ENCODE peak calls at places on chromosomes 4 and X, in four cellular contexts. D is MM.1S, P is IMR-90, N is fibroblast of lung. U is an unnamed sample.

GRCh38 chr4:181061787-181062186 is 1181.4 kb upstream of the TENM3 start:
- DNase-seq in D (no peak), P (no peak), N (no peak), U (no peak)

GRCh38 chr4:44425614-44426208 is 22.9 kb downstream of the KCTD8 start:
- DNase-seq in D (no peak), P (peak; percentile 2), N (peak; percentile 23), U (no peak)

GRCh38 chrX:132956421-132957210 is 1.8 kb downstream of the HS6ST2 start:
- DNase-seq in D (no peak), P (no peak), N (no peak), U (no peak)

GRCh38 chr4:72709475-72709874 is 140.5 kb upstream of the ADAMTS3 start:
- DNase-seq in D (no peak), P (no peak), N (no peak), U (no peak)

GRCh38 chrX:3638280-3638873 is 75.1 kb downstream of the PRKX start:
- DNase-seq in D (peak; percentile 23), P (peak; percentile 48), N (peak; percentile 26), U (peak; percentile 39)

GRCh38 chr4:184056877-184057276 is 151.8 kb downstream of the STOX2 start:
- DNase-seq in D (no peak), P (no peak), N (no peak), U (no peak)

GRCh38 chr4:151260526-151260925 is 16.4 kb upstream of the PRSS48 start:
- DNase-seq in D (no peak), P (no peak), N (peak; percentile 69), U (no peak)

GRCh38 chr4:95219109-95219508 is 329.7 kb downstream of the UNC5C start:
- DNase-seq in D (no peak), P (peak; percentile 89), N (peak; percentile 96), U (no peak)

GRCh38 chr4:6773616-6774540 is 8.6 kb upstream of the KIAA0232 start:
- DNase-seq in D (no peak), P (no peak), N (no peak), U (no peak)

GRCh38 chrX:151225843-151226242 is 49.5 kb downstream of the GPR50 start:
- DNase-seq in D (no peak), P (no peak), N (no peak), U (no peak)

GRCh38 chrX:151226941-151227340 is 50.6 kb downstream of the GPR50 start:
- DNase-seq in D (no peak), P (no peak), N (no peak), U (no peak)

GRCh38 chrX:151228935-151229334 is 52.6 kb downstream of the GPR50 start:
- DNase-seq in D (no peak), P (no peak), N (no peak), U (no peak)

DNA sequence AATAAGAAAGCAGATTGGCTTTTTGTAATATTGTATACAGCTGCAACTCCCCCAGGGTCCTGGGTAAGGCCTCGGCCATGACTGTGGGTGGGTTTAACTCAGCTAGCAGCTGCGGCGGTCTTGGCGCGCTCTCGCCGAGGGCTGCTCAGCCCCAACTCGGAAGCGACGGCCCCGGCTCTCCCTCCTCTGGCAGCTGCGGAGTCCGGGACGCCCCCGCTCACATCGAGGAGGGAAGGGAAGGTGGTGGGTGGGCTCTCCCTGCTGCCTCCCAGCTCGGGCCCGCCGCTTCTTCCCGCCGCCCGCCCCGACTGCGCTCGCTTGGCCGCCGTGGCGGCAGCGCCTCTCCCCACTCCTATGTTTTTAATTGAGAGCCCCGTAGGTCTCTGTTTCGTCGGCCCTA is 51.3 kb downstream of the GPR50 start:
- DNase-seq in D (no peak), P (no peak), N (no peak), U (no peak)
- H3K4me3 ChIP-seq in D (no peak overlapping the region), P (no peak overlapping the region), N (no peak overlapping the region), U (no peak overlapping the region)

GRCh38 chr4:121270384-121270783 is 106.3 kb upstream of the TNIP3 start:
- DNase-seq in D (peak; percentile 14), P (no peak), N (peak; percentile 13), U (no peak)
- H3K4me2 ChIP-seq in D (no peak overlapping the region), P (no peak overlapping the region), N (no peak overlapping the region), U (no peak overlapping the region)

GRCh38 chr4:148154769-148155168 is 287.4 kb downstream of the NR3C2 start:
- DNase-seq in D (no peak), P (no peak), N (no peak), U (no peak)

GRCh38 chr4:148151797-148152196 is 290.4 kb downstream of the NR3C2 start:
- DNase-seq in D (no peak), P (no peak), N (no peak), U (no peak)

DNA sequence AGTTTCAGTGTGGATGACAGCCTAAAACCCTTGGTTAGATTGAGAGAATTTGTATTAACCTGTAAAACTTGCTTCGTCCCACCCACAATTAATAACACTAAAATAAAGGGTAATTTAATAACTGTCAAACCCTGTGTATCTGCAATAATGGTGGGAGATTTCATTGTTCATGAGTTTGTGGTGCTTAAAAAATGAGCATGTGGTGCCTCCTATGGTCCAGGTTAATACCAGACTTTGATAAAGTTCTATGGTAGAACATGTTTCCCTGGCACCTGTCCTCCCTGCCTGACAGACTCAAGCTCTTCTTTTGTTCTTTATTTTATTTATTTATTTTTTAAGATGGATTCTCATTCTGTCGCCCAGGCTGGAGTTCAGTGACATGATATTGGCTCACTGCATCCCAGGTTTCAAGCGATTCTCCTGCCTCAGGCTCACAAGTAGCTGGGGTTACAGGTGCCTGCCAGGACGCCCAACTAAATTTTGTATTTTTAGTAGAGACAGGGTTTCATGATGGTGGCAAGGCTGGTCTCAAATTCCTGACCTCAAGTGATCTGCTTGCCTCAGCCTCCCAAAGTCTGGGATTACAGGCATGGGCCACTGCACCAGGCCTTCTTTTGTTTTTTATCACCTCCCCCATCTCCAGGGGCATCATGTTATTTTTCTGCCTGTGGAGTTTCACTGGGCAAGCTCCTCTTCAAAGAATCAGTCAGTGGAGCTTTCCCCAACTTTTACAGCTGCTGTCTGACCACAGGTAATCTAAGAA is 289.2 kb downstream of the NR3C2 start:
- DNase-seq in D (no peak), P (no peak), N (no peak), U (no peak)
- TF ChIP-seq CTCF in D (no peak), P (no peak), N (no peak), U (no peak)

GRCh38 chr4:119525005-119525749 is 103.4 kb downstream of the PDE5A start:
- DNase-seq in D (no peak), P (peak; percentile 91), N (peak; percentile 92), U (no peak)
- H3K4me3 ChIP-seq in D (no peak overlapping the region), P (peak overlapping the region; percentile 14), N (no peak overlapping the region), U (no peak overlapping the region)

GRCh38 chr4:76723373-76723772 is 174.6 kb downstream of the SOWAHB start:
- DNase-seq in D (peak; percentile 40), P (peak; percentile 63), N (peak; percentile 39), U (no peak)
- H3K4me2 ChIP-seq in D (no peak overlapping the region), P (peak overlapping the region; percentile 0), N (peak overlapping the region; percentile 38), U (peak overlapping the region; percentile 12)

DNA sequence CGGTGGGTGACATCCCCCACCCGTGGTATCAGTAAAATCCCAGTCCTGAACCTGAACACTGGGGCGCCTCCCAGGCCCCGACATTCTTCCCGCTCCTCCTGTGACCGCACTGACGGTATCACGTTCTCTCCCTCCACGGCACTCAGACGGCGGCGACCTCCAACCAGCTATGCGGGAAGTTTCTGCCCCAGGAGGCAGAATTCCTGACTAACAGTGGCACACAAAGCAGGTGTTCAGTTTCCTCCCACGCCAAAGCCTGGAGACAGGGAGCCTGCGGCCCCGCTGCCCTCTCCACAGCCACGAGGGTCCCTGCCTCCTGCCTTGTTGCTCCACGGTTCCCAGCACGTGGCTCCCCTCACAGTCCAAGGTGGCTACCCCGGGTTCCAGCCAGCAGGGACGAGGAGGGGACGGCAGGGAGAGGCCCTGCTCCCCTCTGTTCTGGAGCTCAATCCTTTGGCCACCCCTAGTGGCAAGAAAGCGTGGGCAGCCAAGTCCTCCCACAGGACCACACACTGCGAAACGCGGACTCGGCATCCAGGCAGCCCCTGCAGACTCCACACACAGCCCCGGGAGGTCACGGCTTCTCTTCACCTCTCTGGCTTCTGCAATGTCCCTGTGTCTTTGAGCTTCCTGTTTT is 15.2 kb downstream of the CTBP1 start:
- DNase-seq in D (no peak), P (peak; percentile 34), N (no peak), U (no peak)
- TF ChIP-seq CTCF in D (no peak), P (peak; percentile 62), N (peak; percentile 78), U (no peak)

U was measured in PC-9.